ENCODE peak calls at places on chromosomes 12 and 14, in eight cellular contexts. K, T, A, Q, X, V, N and E are unnamed samples.

GRCh38 chr12:131831021-131831571 is 2.9 kb downstream of the MMP17 start:
- DNase-seq in K (peak; percentile 21), T (no peak), A (no peak), Q (no peak), X (no peak), V (no peak), N (no peak), E (no peak)

GRCh38 chr14:83096092-83096491 is 1562.4 kb upstream of the SEL1L start:
- DNase-seq in K (no peak), T (no peak), A (no peak), Q (no peak), X (no peak), V (no peak), N (no peak), E (no peak)

GRCh38 chr14:40133484-40133883 is 701.3 kb upstream of the FBXO33 start:
- DNase-seq in K (no peak), T (no peak), A (no peak), Q (no peak), X (no peak), V (no peak), N (no peak), E (no peak)

GRCh38 chr14:78130356-78130755 is 39.8 kb upstream of the NRXN3 start:
- DNase-seq in K (no peak), T (no peak), A (no peak), Q (no peak), X (no peak), V (no peak), N (no peak), E (no peak)

GRCh38 chr12:75661927-75662326 is 150.5 kb upstream of the KRR1 start:
- DNase-seq in K (no peak), T (no peak), A (no peak), Q (no peak), X (no peak), V (no peak), N (no peak), E (no peak)

GRCh38 chr14:104035300-104035699 is 50.2 kb upstream of the ASPG start:
- DNase-seq in K (no peak), T (no peak), A (no peak), Q (no peak), X (no peak), V (no peak), N (no peak), E (no peak)

GRCh38 chr12:47804177-47804576 is 15.5 kb downstream of the HDAC7 start:
- DNase-seq in K (no peak), T (no peak), A (no peak), Q (no peak), X (no peak), V (no peak), N (no peak), E (no peak)

GRCh38 chr12:6863586-6864321 is 3.6 kb upstream of the TPI1 start:
- DNase-seq in K (peak; percentile 15), T (no peak), A (no peak), Q (no peak), X (no peak), V (no peak), N (no peak), E (peak; percentile 83)

GRCh38 chr12:55194382-55194781 is 26.4 kb upstream of the OR10A7 start:
- DNase-seq in K (no peak), T (no peak), A (no peak), Q (no peak), X (no peak), V (no peak), N (no peak), E (no peak)

GRCh38 chr14:85316701-85317100 is 213.2 kb upstream of the FLRT2 start:
- DNase-seq in K (no peak), T (no peak), A (no peak), Q (no peak), X (no peak), V (no peak), N (no peak), E (no peak)

GRCh38 chr14:36129181-36129580 is 47.3 kb downstream of the PTCSC3 start:
- DNase-seq in K (no peak), T (no peak), A (no peak), Q (no peak), X (no peak), V (peak; percentile 20), N (no peak), E (no peak)

GRCh38 chr12:16530268-16530865 is 75.6 kb downstream of the LMO3 start:
- DNase-seq in K (no peak), T (no peak), A (no peak), Q (no peak), X (no peak), V (no peak), N (no peak), E (no peak)

GRCh38 chr14:61479746-61480502 is 158.5 kb downstream of the PRKCH start:
- DNase-seq in K (no peak), T (no peak), A (no peak), Q (no peak), X (no peak), V (no peak), N (no peak), E (no peak)

GRCh38 chr12:104360157-104360556 is 56.6 kb downstream of the EID3 start:
- DNase-seq in K (no peak), T (no peak), A (no peak), Q (no peak), X (no peak), V (no peak), N (no peak), E (no peak)

GRCh38 chr12:62632521-62632920 is 165.9 kb downstream of the MON2 start:
- DNase-seq in K (peak; percentile 67), T (peak; percentile 40), A (no peak), Q (no peak), X (no peak), V (peak; percentile 55), N (peak; percentile 34), E (peak; percentile 89)

GRCh38 chr14:63852817-63853730 is at the start of gene SYNE2:
- DNase-seq in K (peak; percentile 87), T (peak; percentile 76), A (peak; percentile 78), Q (peak; percentile 68), X (peak; percentile 11), V (peak; percentile 94), N (peak; percentile 78), E (peak; percentile 95)